ENCODE peak calls at places on chromosomes 1 and 21, in ten cellular contexts. One of them, this sample, is unnamed.

GRCh38 chr1:246782120-246782900 is 58.1 kb downstream of the SCCPDH start:
- DNase-seq in ovary: peak
- DNase-seq in CD8-positive, alpha-beta T cell: no peak
- DNase-seq in CD8-positive, alpha-beta memory T cell: no peak
- DNase-seq in substantia nigra: no peak
- DNase-seq in Peyer's patch: no peak
- DNase-seq in left ventricle myocardium inferior: peak
- DNase-seq in colonic mucosa: no peak
- DNase-seq in breast epithelium: no peak
- DNase-seq in psoas muscle: peak
- DNase-seq in this sample: peak

GRCh38 chr21:25891596-25891995 is 156.8 kb downstream of the GABPA start:
- DNase-seq in substantia nigra: no peak
- DNase-seq in CD8-positive, alpha-beta T cell: no peak
- DNase-seq in ovary: no peak
- DNase-seq in colonic mucosa: no peak
- DNase-seq in CD8-positive, alpha-beta memory T cell: no peak
- DNase-seq in breast epithelium: no peak
- DNase-seq in psoas muscle: no peak
- DNase-seq in left ventricle myocardium inferior: no peak
- DNase-seq in Peyer's patch: no peak
- DNase-seq in this sample: no peak

GRCh38 chr21:39523398-39523797 is 71.6 kb downstream of the SH3BGR start:
- DNase-seq in psoas muscle: no peak
- DNase-seq in CD8-positive, alpha-beta T cell: no peak
- DNase-seq in substantia nigra: no peak
- DNase-seq in ovary: no peak
- DNase-seq in CD8-positive, alpha-beta memory T cell: no peak
- DNase-seq in breast epithelium: no peak
- DNase-seq in Peyer's patch: no peak
- DNase-seq in colonic mucosa: peak
- DNase-seq in left ventricle myocardium inferior: peak
- DNase-seq in this sample: no peak

GRCh38 chr1:59856725-59857338 is 42.1 kb downstream of the HOOK1 start:
- DNase-seq in psoas muscle: no peak
- DNase-seq in CD8-positive, alpha-beta memory T cell: no peak
- DNase-seq in substantia nigra: no peak
- DNase-seq in left ventricle myocardium inferior: no peak
- DNase-seq in ovary: no peak
- DNase-seq in colonic mucosa: peak
- DNase-seq in breast epithelium: no peak
- DNase-seq in Peyer's patch: no peak
- DNase-seq in CD8-positive, alpha-beta T cell: no peak
- DNase-seq in this sample: no peak

GRCh38 chr1:160261526-160261877 is 847 bp downstream of the DCAF8 start:
- DNase-seq in psoas muscle: no peak
- DNase-seq in breast epithelium: no peak
- DNase-seq in Peyer's patch: peak
- DNase-seq in left ventricle myocardium inferior: no peak
- DNase-seq in colonic mucosa: peak
- DNase-seq in ovary: peak
- DNase-seq in CD8-positive, alpha-beta memory T cell: peak
- DNase-seq in CD8-positive, alpha-beta T cell: peak
- DNase-seq in substantia nigra: no peak
- DNase-seq in this sample: peak

GRCh38 chr1:154697710-154698109 is 89.7 kb upstream of the ADAR start:
- DNase-seq in CD8-positive, alpha-beta T cell: no peak
- DNase-seq in breast epithelium: no peak
- DNase-seq in psoas muscle: no peak
- DNase-seq in left ventricle myocardium inferior: no peak
- DNase-seq in CD8-positive, alpha-beta memory T cell: no peak
- DNase-seq in Peyer's patch: no peak
- DNase-seq in ovary: no peak
- DNase-seq in colonic mucosa: no peak
- DNase-seq in substantia nigra: no peak
- DNase-seq in this sample: no peak

GRCh38 chr21:32611471-32611997 is 643 bp downstream of the CFAP298 start:
- DNase-seq in CD8-positive, alpha-beta memory T cell: peak
- DNase-seq in breast epithelium: no peak
- DNase-seq in left ventricle myocardium inferior: no peak
- DNase-seq in ovary: no peak
- DNase-seq in substantia nigra: no peak
- DNase-seq in Peyer's patch: peak
- DNase-seq in colonic mucosa: peak
- DNase-seq in CD8-positive, alpha-beta T cell: no peak
- DNase-seq in psoas muscle: no peak
- DNase-seq in this sample: peak

GRCh38 chr1:163168053-163168452 is 34.7 kb downstream of the RGS5 start:
- DNase-seq in psoas muscle: no peak
- DNase-seq in CD8-positive, alpha-beta memory T cell: no peak
- DNase-seq in substantia nigra: no peak
- DNase-seq in CD8-positive, alpha-beta T cell: no peak
- DNase-seq in Peyer's patch: no peak
- DNase-seq in breast epithelium: no peak
- DNase-seq in left ventricle myocardium inferior: no peak
- DNase-seq in ovary: no peak
- DNase-seq in colonic mucosa: no peak
- DNase-seq in this sample: no peak

GRCh38 chr21:31713973-31714740 is 17.8 kb downstream of the SCAF4 start:
- DNase-seq in colonic mucosa: no peak
- DNase-seq in Peyer's patch: no peak
- DNase-seq in breast epithelium: no peak
- DNase-seq in ovary: no peak
- DNase-seq in CD8-positive, alpha-beta memory T cell: no peak
- DNase-seq in left ventricle myocardium inferior: no peak
- DNase-seq in CD8-positive, alpha-beta T cell: no peak
- DNase-seq in psoas muscle: no peak
- DNase-seq in substantia nigra: no peak
- DNase-seq in this sample: no peak

GRCh38 chr1:101259744-101260148 is 22.9 kb downstream of the S1PR1 start:
- DNase-seq in breast epithelium: no peak
- DNase-seq in CD8-positive, alpha-beta T cell: no peak
- DNase-seq in ovary: no peak
- DNase-seq in CD8-positive, alpha-beta memory T cell: no peak
- DNase-seq in left ventricle myocardium inferior: no peak
- DNase-seq in colonic mucosa: no peak
- DNase-seq in psoas muscle: no peak
- DNase-seq in Peyer's patch: no peak
- DNase-seq in substantia nigra: no peak
- DNase-seq in this sample: no peak

GRCh38 chr1:173042806-173043205 is 7.9 kb downstream of the TNFSF18 start:
- DNase-seq in Peyer's patch: no peak
- DNase-seq in ovary: no peak
- DNase-seq in colonic mucosa: no peak
- DNase-seq in breast epithelium: no peak
- DNase-seq in substantia nigra: no peak
- DNase-seq in psoas muscle: no peak
- DNase-seq in CD8-positive, alpha-beta memory T cell: no peak
- DNase-seq in CD8-positive, alpha-beta T cell: no peak
- DNase-seq in left ventricle myocardium inferior: no peak
- DNase-seq in this sample: no peak

GRCh38 chr1:6037338-6037762 is 8.3 kb upstream of the KCNAB2 start:
- DNase-seq in ovary: no peak
- DNase-seq in psoas muscle: no peak
- DNase-seq in CD8-positive, alpha-beta memory T cell: no peak
- DNase-seq in substantia nigra: no peak
- DNase-seq in breast epithelium: no peak
- DNase-seq in CD8-positive, alpha-beta T cell: no peak
- DNase-seq in Peyer's patch: peak
- DNase-seq in left ventricle myocardium inferior: no peak
- DNase-seq in colonic mucosa: no peak
- DNase-seq in this sample: no peak

GRCh38 chr1:213724640-213725536 is 262.9 kb upstream of the PROX1 start:
- DNase-seq in CD8-positive, alpha-beta memory T cell: no peak
- DNase-seq in substantia nigra: no peak
- DNase-seq in colonic mucosa: peak
- DNase-seq in CD8-positive, alpha-beta T cell: no peak
- DNase-seq in breast epithelium: no peak
- DNase-seq in left ventricle myocardium inferior: peak
- DNase-seq in Peyer's patch: no peak
- DNase-seq in psoas muscle: peak
- DNase-seq in ovary: no peak
- DNase-seq in this sample: no peak

GRCh38 chr21:20698585-20698984 is 299.6 kb upstream of the NCAM2 start:
- DNase-seq in breast epithelium: no peak
- DNase-seq in substantia nigra: no peak
- DNase-seq in CD8-positive, alpha-beta memory T cell: no peak
- DNase-seq in Peyer's patch: no peak
- DNase-seq in left ventricle myocardium inferior: no peak
- DNase-seq in ovary: no peak
- DNase-seq in psoas muscle: no peak
- DNase-seq in colonic mucosa: no peak
- DNase-seq in CD8-positive, alpha-beta T cell: no peak
- DNase-seq in this sample: no peak

GRCh38 chr1:212514056-212514614 is 81.4 kb downstream of the NENF start:
- DNase-seq in substantia nigra: no peak
- DNase-seq in breast epithelium: no peak
- DNase-seq in psoas muscle: peak
- DNase-seq in Peyer's patch: no peak
- DNase-seq in CD8-positive, alpha-beta T cell: no peak
- DNase-seq in left ventricle myocardium inferior: peak
- DNase-seq in colonic mucosa: peak
- DNase-seq in ovary: no peak
- DNase-seq in CD8-positive, alpha-beta memory T cell: no peak
- DNase-seq in this sample: no peak

GRCh38 chr1:228083871-228084278 is 1.4 kb downstream of the ARF1 start:
- DNase-seq in left ventricle myocardium inferior: no peak
- DNase-seq in substantia nigra: no peak
- DNase-seq in CD8-positive, alpha-beta T cell: no peak
- DNase-seq in breast epithelium: no peak
- DNase-seq in CD8-positive, alpha-beta memory T cell: no peak
- DNase-seq in ovary: no peak
- DNase-seq in colonic mucosa: peak
- DNase-seq in Peyer's patch: no peak
- DNase-seq in psoas muscle: peak
- DNase-seq in this sample: no peak

GRCh38 chr1:25807480-25808390 is 7.7 kb downstream of the SELENON start:
- DNase-seq in substantia nigra: no peak
- DNase-seq in breast epithelium: no peak
- DNase-seq in left ventricle myocardium inferior: no peak
- DNase-seq in colonic mucosa: no peak
- DNase-seq in ovary: no peak
- DNase-seq in psoas muscle: no peak
- DNase-seq in CD8-positive, alpha-beta memory T cell: no peak
- DNase-seq in CD8-positive, alpha-beta T cell: no peak
- DNase-seq in Peyer's patch: no peak
- DNase-seq in this sample: no peak

DNA sequence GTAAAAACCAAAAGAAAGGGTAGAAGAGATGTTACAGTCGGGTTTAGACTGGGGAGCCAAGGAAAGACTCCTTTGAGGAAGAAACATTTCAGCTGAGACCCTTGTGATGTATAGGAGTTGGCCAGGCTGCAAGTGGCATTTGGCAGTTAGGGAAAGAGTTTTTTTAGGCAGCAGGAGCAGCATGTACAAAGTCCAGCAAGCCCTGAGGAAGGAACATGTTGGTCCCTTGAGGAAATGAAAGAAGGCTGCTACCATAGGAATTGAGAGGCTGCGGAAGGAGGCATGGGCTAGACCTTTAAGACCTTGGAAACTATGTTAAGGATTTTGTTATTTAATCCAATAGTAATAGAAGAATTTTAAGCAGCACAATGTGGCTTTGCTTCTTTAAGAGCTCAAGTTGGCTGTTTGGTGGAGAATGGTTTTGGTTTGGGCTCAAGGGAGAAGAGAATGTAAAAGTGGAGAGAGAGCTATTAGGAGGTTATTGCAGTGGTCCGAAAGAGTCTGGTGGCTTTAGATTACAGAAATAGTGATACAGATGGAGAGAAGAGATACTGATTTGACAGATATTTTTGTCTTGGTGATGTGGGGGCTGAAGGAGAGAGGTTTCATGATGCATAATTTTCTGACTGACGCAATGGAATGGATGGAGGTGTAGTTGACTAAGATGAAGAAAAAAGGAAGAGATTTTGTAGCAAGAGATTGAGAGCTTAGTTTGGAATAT is 26.6 kb downstream of the SMAP2 start:
- DNase-seq in psoas muscle: no peak
- DNase-seq in left ventricle myocardium inferior: no peak
- DNase-seq in CD8-positive, alpha-beta T cell: no peak
- DNase-seq in colonic mucosa: no peak
- DNase-seq in Peyer's patch: peak
- DNase-seq in breast epithelium: no peak
- DNase-seq in substantia nigra: no peak
- DNase-seq in CD8-positive, alpha-beta memory T cell: no peak
- DNase-seq in ovary: no peak
- DNase-seq in this sample: no peak
- H3K27ac ChIP-seq in psoas muscle: no peak
- H3K27ac ChIP-seq in left ventricle myocardium inferior: peak
- H3K27ac ChIP-seq in CD8-positive, alpha-beta T cell: no peak
- H3K27ac ChIP-seq in colonic mucosa: no peak
- H3K27ac ChIP-seq in Peyer's patch: peak
- H3K27ac ChIP-seq in breast epithelium: no peak
- H3K27ac ChIP-seq in substantia nigra: peak
- H3K27ac ChIP-seq in CD8-positive, alpha-beta memory T cell: no peak
- H3K27ac ChIP-seq in ovary: no peak
- H3K27ac ChIP-seq in this sample: no peak

GRCh38 chr1:16122916-16123315 is 33.0 kb downstream of the EPHA2 start:
- DNase-seq in ovary: no peak
- DNase-seq in left ventricle myocardium inferior: no peak
- DNase-seq in Peyer's patch: no peak
- DNase-seq in breast epithelium: no peak
- DNase-seq in CD8-positive, alpha-beta memory T cell: peak
- DNase-seq in CD8-positive, alpha-beta T cell: no peak
- DNase-seq in colonic mucosa: no peak
- DNase-seq in substantia nigra: no peak
- DNase-seq in psoas muscle: no peak
- DNase-seq in this sample: no peak
- H3K27ac ChIP-seq in ovary: no peak
- H3K27ac ChIP-seq in left ventricle myocardium inferior: no peak
- H3K27ac ChIP-seq in Peyer's patch: no peak
- H3K27ac ChIP-seq in breast epithelium: peak
- H3K27ac ChIP-seq in CD8-positive, alpha-beta memory T cell: no peak
- H3K27ac ChIP-seq in CD8-positive, alpha-beta T cell: no peak
- H3K27ac ChIP-seq in colonic mucosa: no peak
- H3K27ac ChIP-seq in substantia nigra: no peak
- H3K27ac ChIP-seq in psoas muscle: no peak
- H3K27ac ChIP-seq in this sample: no peak

GRCh38 chr21:38505654-38506523 is 7.6 kb upstream of the ERG start:
- DNase-seq in left ventricle myocardium inferior: no peak
- DNase-seq in Peyer's patch: no peak
- DNase-seq in psoas muscle: no peak
- DNase-seq in ovary: peak
- DNase-seq in breast epithelium: no peak
- DNase-seq in CD8-positive, alpha-beta memory T cell: no peak
- DNase-seq in CD8-positive, alpha-beta T cell: no peak
- DNase-seq in colonic mucosa: peak
- DNase-seq in substantia nigra: no peak
- DNase-seq in this sample: peak
- H3K27ac ChIP-seq in left ventricle myocardium inferior: peak
- H3K27ac ChIP-seq in Peyer's patch: no peak
- H3K27ac ChIP-seq in psoas muscle: no peak
- H3K27ac ChIP-seq in ovary: no peak
- H3K27ac ChIP-seq in breast epithelium: no peak
- H3K27ac ChIP-seq in CD8-positive, alpha-beta memory T cell: no peak
- H3K27ac ChIP-seq in CD8-positive, alpha-beta T cell: no peak
- H3K27ac ChIP-seq in colonic mucosa: peak
- H3K27ac ChIP-seq in substantia nigra: no peak
- H3K27ac ChIP-seq in this sample: peak

DNA sequence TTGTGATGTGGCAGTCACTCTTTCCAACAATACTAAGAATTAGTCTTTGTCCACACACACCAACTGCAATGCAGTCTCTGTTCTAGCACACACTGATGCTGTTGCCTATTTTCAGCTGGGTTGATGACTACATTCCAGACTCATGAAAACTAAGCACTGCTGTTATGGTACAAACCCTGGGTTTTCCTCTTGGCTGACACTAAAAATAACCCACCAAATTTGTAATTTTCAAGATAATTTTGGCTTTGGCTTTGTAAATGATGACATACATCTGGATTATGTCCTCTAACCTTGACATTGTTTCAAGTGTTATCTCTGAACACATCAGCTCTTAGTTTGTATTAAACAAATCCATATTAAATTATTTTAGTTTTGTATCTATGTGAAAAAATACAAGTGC is 444.8 kb downstream of the PTPRC start:
- DNase-seq in CD8-positive, alpha-beta memory T cell: no peak
- DNase-seq in left ventricle myocardium inferior: no peak
- DNase-seq in Peyer's patch: no peak
- DNase-seq in colonic mucosa: no peak
- DNase-seq in psoas muscle: no peak
- DNase-seq in ovary: no peak
- DNase-seq in CD8-positive, alpha-beta T cell: no peak
- DNase-seq in substantia nigra: peak
- DNase-seq in breast epithelium: no peak
- DNase-seq in this sample: no peak
- H3K27ac ChIP-seq in CD8-positive, alpha-beta memory T cell: no peak
- H3K27ac ChIP-seq in left ventricle myocardium inferior: no peak
- H3K27ac ChIP-seq in Peyer's patch: no peak
- H3K27ac ChIP-seq in colonic mucosa: no peak
- H3K27ac ChIP-seq in psoas muscle: no peak
- H3K27ac ChIP-seq in ovary: no peak
- H3K27ac ChIP-seq in CD8-positive, alpha-beta T cell: no peak
- H3K27ac ChIP-seq in substantia nigra: peak
- H3K27ac ChIP-seq in breast epithelium: no peak
- H3K27ac ChIP-seq in this sample: no peak

This sample was measured in WERI-Rb-1.